ENCODE peak calls at places on chromosomes 13 and 19, in six cellular contexts. One of them, this sample, is unnamed.
A peak's percentile ranks its signal among the peaks of the same experiment; 100 is the strongest.

GRCh38 chr19:1105873-1106840 is 2.4 kb downstream of the GPX4 start:
- DNase-seq in BJ: no peak
- DNase-seq in GM13976: no peak
- DNase-seq in suprapubic skin: no peak
- DNase-seq in Calu3: no peak
- DNase-seq in GM06990: no peak
- DNase-seq in this sample: no peak

GRCh38 chr13:113476811-113477210 is 13.7 kb downstream of the DCUN1D2 start:
- DNase-seq in BJ: no peak
- DNase-seq in GM13976: no peak
- DNase-seq in suprapubic skin: no peak
- DNase-seq in Calu3: no peak
- DNase-seq in GM06990: no peak
- DNase-seq in this sample: no peak

GRCh38 chr13:67075239-67075638 is 154.9 kb downstream of the PCDH9 start:
- DNase-seq in BJ: no peak
- DNase-seq in GM13976: no peak
- DNase-seq in suprapubic skin: no peak
- DNase-seq in Calu3: no peak
- DNase-seq in GM06990: no peak
- DNase-seq in this sample: no peak

GRCh38 chr19:44846455-44847143 is 502 bp downstream of the NECTIN2 start:
- DNase-seq in BJ: no peak
- DNase-seq in GM13976: no peak
- DNase-seq in suprapubic skin: peak; percentile 83
- DNase-seq in Calu3: peak; percentile 24
- DNase-seq in GM06990: no peak
- DNase-seq in this sample: no peak

GRCh38 chr19:12603714-12604113 is 6.9 kb downstream of the ZNF490 start:
- DNase-seq in BJ: no peak
- DNase-seq in GM13976: peak; percentile 77
- DNase-seq in suprapubic skin: no peak
- DNase-seq in Calu3: no peak
- DNase-seq in GM06990: peak; percentile 46
- DNase-seq in this sample: no peak

GRCh38 chr19:17294051-17294891 is 9.0 kb downstream of the ABHD8 start:
- DNase-seq in BJ: no peak
- DNase-seq in GM13976: peak; percentile 77
- DNase-seq in suprapubic skin: no peak
- DNase-seq in Calu3: peak; percentile 50
- DNase-seq in GM06990: peak; percentile 77
- DNase-seq in this sample: no peak

GRCh38 chr19:54096642-54097106 is 3.9 kb downstream of the OSCAR start:
- DNase-seq in BJ: no peak
- DNase-seq in GM13976: no peak
- DNase-seq in suprapubic skin: no peak
- DNase-seq in Calu3: peak; percentile 22
- DNase-seq in GM06990: no peak
- DNase-seq in this sample: peak; percentile 37

GRCh38 chr19:33904681-33905080 is 108.0 kb downstream of the KCTD15 start:
- DNase-seq in BJ: no peak
- DNase-seq in GM13976: no peak
- DNase-seq in suprapubic skin: no peak
- DNase-seq in Calu3: peak; percentile 46
- DNase-seq in GM06990: no peak
- DNase-seq in this sample: no peak

GRCh38 chr13:73140804-73141203 is 82.0 kb downstream of the KLF5 start:
- DNase-seq in BJ: no peak
- DNase-seq in GM13976: no peak
- DNase-seq in suprapubic skin: no peak
- DNase-seq in Calu3: no peak
- DNase-seq in GM06990: no peak
- DNase-seq in this sample: no peak

GRCh38 chr13:33677215-33677614 is 140.7 kb upstream of the RFC3 start:
- DNase-seq in BJ: no peak
- DNase-seq in GM13976: no peak
- DNase-seq in suprapubic skin: no peak
- DNase-seq in Calu3: no peak
- DNase-seq in GM06990: no peak
- DNase-seq in this sample: no peak

GRCh38 chr19:43526884-43527859 is at the start of gene ETHE1:
- DNase-seq in BJ: no peak
- DNase-seq in GM13976: peak; percentile 90
- DNase-seq in suprapubic skin: peak; percentile 88
- DNase-seq in Calu3: peak; percentile 86
- DNase-seq in GM06990: peak; percentile 86
- DNase-seq in this sample: peak; percentile 87

GRCh38 chr19:54391589-54392061 is 23.6 kb upstream of the TTYH1 start:
- DNase-seq in BJ: no peak
- DNase-seq in GM13976: no peak
- DNase-seq in suprapubic skin: no peak
- DNase-seq in Calu3: peak; percentile 52
- DNase-seq in GM06990: no peak
- DNase-seq in this sample: no peak

GRCh38 chr13:30135868-30136267 is 171.5 kb downstream of the KATNAL1 start:
- DNase-seq in BJ: no peak
- DNase-seq in GM13976: no peak
- DNase-seq in suprapubic skin: no peak
- DNase-seq in Calu3: no peak
- DNase-seq in GM06990: no peak
- DNase-seq in this sample: no peak

GRCh38 chr13:110575322-110576069 is 14.0 kb upstream of the RAB20 start:
- DNase-seq in BJ: no peak
- DNase-seq in GM13976: peak; percentile 80
- DNase-seq in suprapubic skin: no peak
- DNase-seq in Calu3: no peak
- DNase-seq in GM06990: peak; percentile 72
- DNase-seq in this sample: no peak

GRCh38 chr13:40479196-40479845 is 187.1 kb downstream of the FOXO1 start:
- DNase-seq in BJ: no peak
- DNase-seq in GM13976: no peak
- DNase-seq in suprapubic skin: no peak
- DNase-seq in Calu3: no peak
- DNase-seq in GM06990: no peak
- DNase-seq in this sample: no peak

GRCh38 chr13:31267126-31267784 is 67.5 kb downstream of the B3GLCT start:
- DNase-seq in BJ: no peak
- DNase-seq in GM13976: no peak
- DNase-seq in suprapubic skin: no peak
- DNase-seq in Calu3: no peak
- DNase-seq in GM06990: no peak
- DNase-seq in this sample: no peak

GRCh38 chr13:93388701-93389100 is 162.1 kb downstream of the GPC6 start:
- DNase-seq in BJ: no peak
- DNase-seq in GM13976: no peak
- DNase-seq in suprapubic skin: no peak
- DNase-seq in Calu3: no peak
- DNase-seq in GM06990: no peak
- DNase-seq in this sample: no peak

GRCh38 chr13:64992314-64992713 is 2237.8 kb downstream of the PCDH9 start:
- DNase-seq in BJ: no peak
- DNase-seq in GM13976: no peak
- DNase-seq in suprapubic skin: no peak
- DNase-seq in Calu3: no peak
- DNase-seq in GM06990: no peak
- DNase-seq in this sample: no peak

GRCh38 chr19:30047355-30047895 is 105.4 kb downstream of the URI1 start:
- DNase-seq in BJ: no peak
- DNase-seq in GM13976: no peak
- DNase-seq in suprapubic skin: no peak
- DNase-seq in Calu3: no peak
- DNase-seq in GM06990: no peak
- DNase-seq in this sample: no peak

DNA sequence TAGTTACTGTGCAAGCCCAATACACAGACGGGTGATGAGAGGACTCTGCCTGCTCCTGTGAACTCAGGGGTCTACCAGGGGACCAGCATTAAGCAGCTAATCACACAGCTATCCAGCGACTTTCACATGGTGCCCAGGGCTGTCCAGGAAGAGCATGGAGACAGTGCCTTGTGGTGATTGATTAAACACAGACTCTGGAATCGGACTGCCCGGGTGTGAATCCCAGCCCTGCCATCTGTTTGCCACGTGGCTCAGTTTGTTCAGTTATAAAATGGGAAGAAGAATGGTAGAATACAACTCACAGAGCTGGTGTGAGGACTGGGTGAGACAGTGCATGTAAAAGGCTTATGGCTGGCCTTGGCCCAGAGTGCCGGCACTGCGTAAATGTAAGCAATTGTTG is 42.1 kb upstream of the NPAS1 start:
- DNase-seq in BJ: no peak
- DNase-seq in GM13976: no peak
- DNase-seq in suprapubic skin: no peak
- DNase-seq in Calu3: no peak
- DNase-seq in GM06990: no peak
- DNase-seq in this sample: no peak
- TF ChIP-seq CTCF in BJ: no peak
- TF ChIP-seq CTCF in GM13976: no peak
- TF ChIP-seq CTCF in suprapubic skin: no peak
- TF ChIP-seq CTCF in Calu3: no peak
- TF ChIP-seq CTCF in GM06990: no peak
- TF ChIP-seq CTCF in this sample: no peak

GRCh38 chr19:55624109-55625003 is at the start of gene ZNF784:
- DNase-seq in BJ: no peak
- DNase-seq in GM13976: peak; percentile 95
- DNase-seq in suprapubic skin: peak; percentile 94
- DNase-seq in Calu3: peak; percentile 97
- DNase-seq in GM06990: peak; percentile 88
- DNase-seq in this sample: peak; percentile 94
- TF ChIP-seq CTCF in BJ: no peak
- TF ChIP-seq CTCF in GM13976: no peak
- TF ChIP-seq CTCF in suprapubic skin: no peak
- TF ChIP-seq CTCF in Calu3: no peak
- TF ChIP-seq CTCF in GM06990: no peak
- TF ChIP-seq CTCF in this sample: no peak

GRCh38 chr13:60379837-60380236 is 17.2 kb upstream of the TDRD3 start:
- DNase-seq in BJ: no peak
- DNase-seq in GM13976: no peak
- DNase-seq in suprapubic skin: no peak
- DNase-seq in Calu3: no peak
- DNase-seq in GM06990: no peak
- DNase-seq in this sample: no peak
- TF ChIP-seq CTCF in BJ: peak; percentile 10
- TF ChIP-seq CTCF in GM13976: no peak
- TF ChIP-seq CTCF in suprapubic skin: no peak
- TF ChIP-seq CTCF in Calu3: no peak
- TF ChIP-seq CTCF in GM06990: no peak
- TF ChIP-seq CTCF in this sample: peak; percentile 25

DNA sequence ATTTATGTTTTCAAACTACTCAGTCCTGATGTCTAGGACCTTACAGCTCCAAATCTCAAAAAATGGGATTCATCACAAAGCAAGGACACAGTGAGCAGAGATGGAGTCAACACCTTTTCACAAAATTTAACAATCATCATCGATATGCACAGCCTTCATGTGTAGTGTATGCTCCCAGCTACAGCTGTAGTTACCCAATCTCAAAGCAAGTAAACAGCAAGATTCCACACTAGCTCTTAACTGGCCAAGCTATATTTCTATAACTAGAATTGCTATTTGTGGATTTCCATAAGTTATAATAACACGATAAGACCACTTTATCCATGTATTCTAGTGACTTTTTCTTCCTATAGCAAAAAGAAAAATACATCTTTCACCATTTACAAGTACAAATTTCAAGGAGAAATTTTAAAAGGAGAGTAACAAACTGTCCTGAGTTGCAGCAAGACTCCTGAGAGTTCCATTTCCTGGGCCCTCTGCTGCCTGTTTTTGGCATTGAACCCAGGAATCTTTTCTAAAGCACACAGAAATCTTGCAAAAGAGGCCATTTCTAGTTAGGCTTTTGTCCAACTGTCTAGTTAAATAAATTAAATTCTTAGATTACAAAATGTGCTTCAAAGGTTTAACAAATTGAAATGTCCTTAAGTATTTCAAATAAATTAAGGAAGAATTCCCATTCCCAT is 460.6 kb downstream of the FGF14 start:
- DNase-seq in BJ: no peak
- DNase-seq in GM13976: no peak
- DNase-seq in suprapubic skin: no peak
- DNase-seq in Calu3: no peak
- DNase-seq in GM06990: no peak
- DNase-seq in this sample: no peak
- TF ChIP-seq CTCF in BJ: peak; percentile 34
- TF ChIP-seq CTCF in GM13976: no peak
- TF ChIP-seq CTCF in suprapubic skin: no peak
- TF ChIP-seq CTCF in Calu3: no peak
- TF ChIP-seq CTCF in GM06990: peak; percentile 16
- TF ChIP-seq CTCF in this sample: peak; percentile 0